ENCODE peak calls at places on chromosomes 6 and 20, in nine cellular contexts. T is WTC11, R is right lobe of liver, D is LNCaP clone FGC, Q is Panc1, U is fibroblast of pulmonary artery, C is endothelial cell of umbilical vein, N is choroid plexus epithelial cell, F is GM06990. H is an unnamed sample.

GRCh38 chr20:57662028-57662312 is 41.7 kb upstream of the ZBP1 start:
- DNase-seq in Q (no peak), N (no peak), U (no peak), F (no peak), T (peak), C (no peak), D (no peak), R (no peak), H (no peak)

GRCh38 chr6:30091577-30092381 is 16.2 kb upstream of the RNF39 start:
- DNase-seq in F (no peak), N (peak), R (no peak), C (no peak), Q (no peak), U (peak), D (no peak), T (no peak), H (no peak)

GRCh38 chr6:33923857-33924514 is 120.2 kb upstream of the MLN start:
- DNase-seq in F (no peak), N (no peak), T (no peak), U (no peak), D (no peak), C (no peak), Q (no peak), R (no peak), H (no peak)

GRCh38 chr6:151699719-151700118 is 107.8 kb upstream of the ESR1 start:
- DNase-seq in C (no peak), D (no peak), U (no peak), N (no peak), T (no peak), R (no peak), Q (no peak), F (no peak), H (no peak)

GRCh38 chr20:58447733-58448391 is 58.8 kb downstream of the VAPB start:
- DNase-seq in N (peak), F (no peak), T (peak), D (peak), Q (peak), C (peak), U (peak), R (peak), H (no peak)

GRCh38 chr6:54519161-54519560 is 210.9 kb downstream of the TINAG start:
- DNase-seq in D (no peak), Q (no peak), R (no peak), C (peak), T (no peak), F (no peak), N (peak), U (no peak), H (no peak)

GRCh38 chr6:144417686-144418085 is 132.6 kb downstream of the UTRN start:
- DNase-seq in U (peak), F (no peak), D (peak), C (peak), T (no peak), Q (no peak), N (peak), R (no peak), H (no peak)

GRCh38 chr20:14401479-14402138 is 64.2 kb upstream of the FLRT3 start:
- DNase-seq in R (no peak), F (peak), T (no peak), D (no peak), C (no peak), N (no peak), U (no peak), Q (no peak), H (no peak)

GRCh38 chr6:91449539-91449938 is 862.7 kb upstream of the MAP3K7 start:
- DNase-seq in D (no peak), N (no peak), Q (no peak), C (no peak), T (no peak), R (no peak), F (no peak), U (no peak), H (no peak)

GRCh38 chr20:35199696-35200095 is 26.8 kb upstream of the MMP24 start:
- DNase-seq in D (no peak), N (no peak), Q (no peak), U (no peak), T (no peak), C (no peak), F (no peak), R (no peak), H (no peak)

GRCh38 chr20:1664911-1665310 is 7.3 kb upstream of the SIRPG start:
- DNase-seq in T (no peak), U (no peak), D (no peak), Q (no peak), R (no peak), N (no peak), C (no peak), F (peak), H (peak)

GRCh38 chr20:38209736-38210405 is 44.8 kb upstream of the TGM2 start:
- DNase-seq in N (peak), C (no peak), T (no peak), F (no peak), Q (no peak), U (no peak), D (no peak), R (no peak), H (no peak)

GRCh38 chr20:6501061-6501460 is 266.4 kb upstream of the BMP2 start:
- DNase-seq in Q (no peak), U (peak), F (no peak), R (no peak), C (peak), N (peak), D (no peak), T (no peak), H (no peak)

GRCh38 chr20:5531318-5532081 is 214.7 kb upstream of the PROKR2 start:
- DNase-seq in C (no peak), R (no peak), D (no peak), N (peak), Q (no peak), F (no peak), U (peak), T (no peak), H (no peak)

GRCh38 chr6:6005467-6006427 is 978 bp downstream of the NRN1 start:
- DNase-seq in U (no peak), F (no peak), T (no peak), D (no peak), C (peak), R (no peak), Q (no peak), N (no peak), H (peak)

GRCh38 chr20:57220187-57221165 is 46.0 kb downstream of the BMP7 start:
- DNase-seq in D (no peak), U (no peak), T (no peak), C (no peak), N (no peak), R (no peak), Q (no peak), F (no peak), H (no peak)

GRCh38 chr6:72246926-72247325 is 360.6 kb downstream of the RIMS1 start:
- DNase-seq in T (no peak), D (no peak), U (no peak), N (peak), Q (peak), C (no peak), F (no peak), R (no peak), H (no peak)

GRCh38 chr6:169846286-169847056 is 95.0 kb downstream of the ERMARD start:
- DNase-seq in T (no peak), Q (no peak), D (no peak), R (no peak), U (no peak), C (no peak), N (no peak), F (no peak), H (no peak)

GRCh38 chr20:35363190-35363589 is 48.6 kb downstream of the UQCC1 start:
- DNase-seq in F (no peak), U (peak), D (no peak), R (no peak), T (no peak), N (peak), C (no peak), Q (no peak), H (no peak)

DNA sequence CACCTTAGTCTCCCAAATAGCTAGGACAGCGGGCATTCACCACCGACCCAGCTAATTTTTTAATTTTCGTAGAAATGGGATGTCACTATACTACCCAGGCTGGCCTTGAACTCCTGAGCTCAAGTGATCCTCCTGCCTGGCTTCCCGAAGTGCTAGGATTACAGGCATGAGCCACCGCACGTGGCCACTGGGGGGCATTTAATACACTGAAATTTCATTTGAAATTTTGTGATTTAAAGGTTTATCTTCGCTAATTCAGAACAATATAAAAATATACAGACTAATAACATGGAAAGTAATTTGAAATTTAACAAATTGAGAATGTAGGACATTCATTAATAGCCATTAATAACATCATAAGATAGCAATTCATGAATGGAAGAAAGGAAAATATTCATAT is 20.5 kb upstream of the TBC1D32 start:
- DNase-seq in U (peak), T (peak), F (no peak), C (no peak), Q (no peak), D (no peak), R (no peak), N (peak), H (no peak)
- TF ChIP-seq CTCF in U (peak), T (no peak), F (peak), C (peak), Q (peak), D (peak), R (peak), N (peak), H (peak)

GRCh38 chr6:44043036-44043478 is 84.2 kb downstream of the MRPL14 start:
- DNase-seq in F (no peak), T (no peak), C (no peak), N (no peak), D (no peak), R (no peak), U (peak), Q (peak), H (no peak)

GRCh38 chr6:44044154-44044539 is 83.1 kb downstream of the MRPL14 start:
- DNase-seq in U (peak), R (no peak), N (peak), T (no peak), D (no peak), C (no peak), F (no peak), Q (no peak), H (no peak)

GRCh38 chr6:44044940-44045671 is 82.1 kb downstream of the MRPL14 start:
- DNase-seq in D (no peak), R (no peak), N (no peak), F (no peak), C (no peak), T (no peak), U (no peak), Q (no peak), H (no peak)

GRCh38 chr6:44042261-44043035 is 84.8 kb downstream of the MRPL14 start:
- DNase-seq in U (no peak), T (no peak), C (no peak), R (no peak), D (no peak), Q (no peak), N (no peak), F (no peak), H (no peak)

GRCh38 chr6:44043479-44044153 is 83.6 kb downstream of the MRPL14 start:
- DNase-seq in T (peak), N (no peak), U (peak), R (no peak), Q (no peak), F (no peak), D (no peak), C (no peak), H (no peak)
- TF ChIP-seq CTCF in T (no peak), N (no peak), U (no peak), R (no peak), Q (no peak), F (no peak), D (no peak), C (no peak), H (no peak)

DNA sequence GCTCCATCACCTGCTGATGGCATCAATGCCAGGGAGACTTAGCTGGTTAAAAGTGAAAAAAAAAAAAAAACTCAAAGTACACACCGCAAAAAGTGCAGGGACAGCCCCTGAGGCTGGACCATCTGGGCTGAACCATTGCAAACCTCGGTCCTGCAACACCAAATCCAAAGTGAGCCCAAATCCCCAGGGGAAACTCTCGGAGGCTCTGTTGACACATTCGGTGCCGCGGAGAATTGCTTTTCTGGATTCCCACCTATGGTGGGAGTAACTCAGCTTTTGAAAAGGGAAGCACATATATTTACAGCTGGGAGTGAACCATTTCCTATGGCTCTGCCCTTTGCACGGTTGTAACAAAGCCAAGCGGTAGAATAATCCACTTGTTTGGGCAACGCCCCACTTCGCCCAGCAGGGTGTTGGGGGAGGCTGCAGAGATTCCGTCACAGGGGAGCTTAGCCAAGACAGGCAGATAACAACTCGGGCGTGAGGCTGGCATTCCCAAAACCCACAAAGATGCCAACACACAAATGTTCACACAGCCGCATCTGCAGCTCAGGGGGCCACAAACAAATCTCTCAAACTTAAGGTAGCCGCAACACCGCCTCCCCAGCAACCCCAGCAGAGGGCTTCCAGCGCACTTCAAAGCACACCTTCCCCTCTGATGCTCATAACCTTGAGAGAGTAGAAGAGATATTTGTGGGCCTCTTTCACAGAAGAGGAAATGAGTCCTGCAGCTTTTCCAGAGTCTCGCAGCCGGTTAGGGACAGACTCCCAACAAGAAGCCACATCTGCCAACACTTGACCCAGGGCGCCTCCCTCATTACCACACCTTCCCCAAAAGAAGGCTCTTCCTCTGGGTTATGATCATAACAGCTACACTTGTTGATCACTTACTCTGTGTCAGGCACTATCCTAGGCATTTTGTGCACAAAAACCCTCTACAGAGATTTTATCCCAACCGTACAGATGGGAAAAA is 11.4 kb downstream of the ZC3H12D start:
- DNase-seq in T (no peak), Q (no peak), C (no peak), U (no peak), F (no peak), N (peak), R (no peak), D (no peak), H (no peak)
- TF ChIP-seq CTCF in T (no peak), Q (no peak), C (no peak), U (no peak), F (peak), N (no peak), R (no peak), D (no peak), H (peak)

DNA sequence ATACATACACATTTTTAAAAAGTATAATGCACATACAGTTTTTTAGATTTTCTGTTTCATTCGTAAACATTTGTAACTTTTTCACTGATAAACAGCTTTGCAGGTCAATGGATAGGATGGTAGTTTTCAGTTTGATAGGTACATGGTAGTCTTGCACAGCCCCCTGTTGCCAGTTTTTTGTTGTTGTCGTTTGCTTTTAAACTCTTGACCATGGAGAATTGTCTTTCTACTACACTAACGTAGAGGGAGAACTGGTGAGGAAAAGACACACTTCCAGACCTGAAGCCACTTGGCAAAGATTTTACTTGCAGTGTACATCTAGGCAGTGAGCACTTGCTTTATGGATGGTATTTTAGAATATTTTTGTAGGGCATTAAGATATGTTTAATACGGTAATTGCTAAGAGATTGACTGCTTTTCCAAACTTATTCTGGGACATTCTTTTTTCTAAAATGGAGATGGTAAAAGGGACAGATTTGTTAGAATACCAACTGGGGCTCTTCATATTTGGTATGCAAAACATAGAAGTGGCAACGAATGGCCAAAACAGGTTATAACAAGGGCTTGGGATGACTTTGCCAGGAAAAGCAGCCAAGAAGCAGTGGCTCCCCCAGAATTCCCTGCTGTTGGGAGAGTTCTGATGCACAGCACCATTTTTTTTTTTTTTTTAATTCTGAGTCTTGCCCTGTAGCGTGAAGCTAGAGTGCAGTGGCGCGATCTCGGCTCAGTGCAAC is 1.5 kb downstream of the PYGB start:
- DNase-seq in R (no peak), C (peak), T (no peak), N (peak), D (no peak), F (no peak), Q (no peak), U (peak), H (no peak)
- TF ChIP-seq CTCF in R (no peak), C (no peak), T (no peak), N (no peak), D (no peak), F (no peak), Q (no peak), U (peak), H (no peak)

DNA sequence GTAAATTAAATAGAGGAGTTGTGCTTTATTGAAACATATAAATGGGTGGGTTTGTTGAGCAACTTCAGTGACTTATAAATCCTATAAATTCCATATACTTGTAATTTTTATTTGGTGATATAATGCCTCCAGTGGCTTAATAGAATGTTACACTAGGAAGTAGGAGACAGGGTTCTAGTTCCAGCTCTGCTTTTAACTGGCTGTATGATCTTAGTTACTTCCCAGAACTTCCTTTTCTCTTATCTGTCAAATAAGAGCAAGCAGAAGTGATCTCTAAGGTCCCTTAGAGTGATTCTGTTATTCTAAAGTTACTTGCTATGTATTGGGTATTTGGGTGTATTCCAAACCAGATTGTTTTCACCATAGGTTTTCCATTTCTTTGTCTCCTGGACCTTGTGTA is 10.2 kb downstream of the ZSCAN23 start:
- DNase-seq in N (peak), T (no peak), D (no peak), U (no peak), C (no peak), F (no peak), Q (no peak), R (no peak), H (no peak)
- TF ChIP-seq CTCF in N (no peak), T (no peak), D (no peak), U (no peak), C (no peak), F (no peak), Q (no peak), R (no peak), H (no peak)

GRCh38 chr6:28172006-28172405 is 30.3 kb downstream of the ZKSCAN8 start:
- DNase-seq in C (no peak), T (no peak), R (no peak), D (no peak), N (no peak), U (no peak), Q (no peak), F (no peak), H (no peak)
- TF ChIP-seq CTCF in C (no peak), T (no peak), R (no peak), D (no peak), N (no peak), U (no peak), Q (no peak), F (no peak), H (no peak)

DNA sequence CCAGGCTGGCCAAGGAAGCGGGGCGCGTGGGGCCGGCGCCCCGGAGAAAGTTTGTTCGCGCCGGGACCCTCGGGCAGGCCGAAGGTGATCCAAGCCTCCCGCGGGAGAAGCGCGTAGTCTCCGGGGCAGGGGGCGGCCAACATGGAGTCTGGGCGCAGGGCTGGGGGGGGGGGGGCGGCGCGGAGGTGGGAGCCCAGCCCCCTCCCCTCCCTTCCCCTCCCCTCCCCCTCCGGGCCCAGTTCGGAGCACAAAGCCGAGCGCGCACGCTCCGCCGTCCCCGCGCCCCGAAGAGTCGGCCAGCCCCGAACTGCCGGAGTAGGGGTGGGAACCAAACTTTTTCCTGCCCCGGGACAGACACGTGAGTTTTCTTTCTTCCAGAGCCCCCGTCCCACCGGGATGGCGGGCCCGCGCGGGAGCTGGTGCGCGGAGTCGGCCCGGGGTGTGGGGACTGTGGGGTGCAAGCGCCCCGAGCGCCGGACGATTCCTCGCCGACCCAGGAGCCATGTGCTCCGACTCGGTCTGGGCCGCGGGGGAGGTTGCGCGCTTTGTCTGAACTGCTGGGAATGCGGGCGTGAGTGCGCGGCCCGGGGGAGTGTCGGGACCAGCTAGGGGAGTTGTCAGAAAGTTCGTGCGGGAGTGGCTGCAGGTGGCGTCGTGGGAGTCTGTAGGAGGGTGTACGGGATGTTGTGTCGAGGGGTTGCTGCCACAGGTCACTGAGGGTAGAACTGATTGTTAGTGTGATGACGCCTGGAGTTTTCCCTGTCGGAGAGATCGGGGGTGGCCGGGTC is 1.1 kb downstream of the TGIF2 start:
- DNase-seq in C (peak), F (peak), Q (no peak), N (peak), T (peak), R (peak), D (no peak), U (peak), H (peak)
- TF ChIP-seq CTCF in C (no peak), F (no peak), Q (no peak), N (no peak), T (no peak), R (no peak), D (no peak), U (no peak), H (no peak)

H was measured in GM13977.